ENCODE peak calls at places on chromosomes 2 and 18, in five cellular contexts. I is fibroblast of villous mesenchyme, F is AG04449, Y is HCT116, K is tibial artery. L is an unnamed sample.

GRCh38 chr2:95300391-95300938 is 3.3 kb downstream of the KCNIP3 start:
- DNase-seq in F (no peak), I (no peak), K (no peak), Y (no peak), L (no peak)

GRCh38 chr2:242027676-242028450 is 158.3 kb downstream of the RTP5 start:
- DNase-seq in I (no peak), K (no peak), F (no peak), Y (no peak), L (no peak)

GRCh38 chr2:85497944-85498630 is 40.9 kb upstream of the MAT2A start:
- DNase-seq in F (no peak), K (no peak), Y (no peak), I (no peak), L (no peak)

GRCh38 chr2:7849531-7849930 is 832.3 kb upstream of the ID2 start:
- DNase-seq in F (no peak), K (no peak), I (no peak), Y (no peak), L (no peak)

GRCh38 chr2:178513876-178514275 is 33.6 kb downstream of the PLEKHA3 start:
- DNase-seq in F (no peak), K (no peak), I (no peak), Y (no peak), L (no peak)

GRCh38 chr2:182541268-182541667 is 114.4 kb upstream of the PDE1A start:
- DNase-seq in K (no peak), F (no peak), I (no peak), Y (no peak), L (no peak)

GRCh38 chr18:24530630-24531111 is 70.2 kb downstream of the HRH4 start:
- DNase-seq in Y (peak; percentile 42), K (no peak), F (no peak), I (peak; percentile 25), L (peak; percentile 47)

GRCh38 chr18:48193521-48194251 is 215.5 kb downstream of the ZBTB7C start:
- DNase-seq in K (no peak), F (no peak), I (no peak), Y (no peak), L (no peak)

GRCh38 chr2:70514612-70515055 is 39.0 kb downstream of the TGFA start:
- DNase-seq in I (no peak), K (no peak), F (no peak), Y (no peak), L (peak; percentile 10)

GRCh38 chr2:186485871-186486650 is at the start of gene ZC3H15:
- DNase-seq in Y (peak; percentile 95), K (peak; percentile 95), F (peak; percentile 92), I (peak; percentile 97), L (peak; percentile 96)

GRCh38 chr2:232816656-232817055 is 40.3 kb upstream of the KCNJ13 start:
- DNase-seq in I (no peak), Y (no peak), K (no peak), F (no peak), L (no peak)

GRCh38 chr2:18381451-18381850 is 179.0 kb downstream of the RDH14 start:
- DNase-seq in I (no peak), Y (no peak), K (no peak), F (no peak), L (no peak)

GRCh38 chr2:71608441-71608840 is 155.1 kb downstream of the DYSF start:
- DNase-seq in Y (no peak), I (no peak), F (no peak), K (peak; percentile 8), L (peak; percentile 3)

GRCh38 chr2:174577967-174578589 is 19.5 kb downstream of the WIPF1 start:
- DNase-seq in K (no peak), F (no peak), Y (no peak), I (peak; percentile 71), L (no peak)

GRCh38 chr18:48345596-48345995 is 63.6 kb downstream of the ZBTB7C start:
- DNase-seq in K (no peak), I (peak; percentile 24), Y (peak; percentile 12), F (no peak), L (no peak)

GRCh38 chr2:31835450-31835849 is 175.4 kb downstream of the MEMO1 start:
- DNase-seq in F (no peak), Y (no peak), K (no peak), I (no peak), L (no peak)

GRCh38 chr2:31832363-31832762 is 178.4 kb downstream of the MEMO1 start:
- DNase-seq in Y (no peak), F (no peak), I (no peak), K (no peak), L (no peak)

GRCh38 chr2:31828891-31829290 is 181.9 kb downstream of the MEMO1 start:
- DNase-seq in I (no peak), K (no peak), F (no peak), Y (no peak), L (no peak)

DNA sequence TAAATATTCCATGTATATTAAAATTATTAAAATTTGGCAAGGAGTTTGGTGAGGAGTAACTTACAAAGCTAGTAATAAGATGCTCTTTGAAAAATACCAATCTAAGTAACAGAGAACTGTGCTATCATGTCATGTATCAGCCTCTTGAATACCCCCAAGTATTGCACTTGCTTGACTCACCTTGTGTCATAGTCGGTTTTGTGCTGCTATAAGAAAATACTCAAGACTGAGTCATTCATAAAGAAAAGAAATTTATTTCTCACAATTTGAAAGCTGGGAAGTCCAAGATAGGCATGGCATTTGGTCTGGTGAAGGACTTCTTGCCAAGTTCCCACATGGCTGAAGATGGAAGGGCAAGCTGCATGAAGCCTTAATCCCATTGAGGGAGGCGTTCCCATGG is 179.2 kb downstream of the MEMO1 start:
- DNase-seq in F (no peak), K (no peak), I (no peak), Y (no peak), L (no peak)
- H3K4me3 ChIP-seq in F (no peak overlapping the region), K (no peak overlapping the region), I (no peak overlapping the region), Y (no peak overlapping the region), L (no peak overlapping the region)

GRCh38 chr2:198950813-198951212 is 506.9 kb downstream of the SATB2 start:
- DNase-seq in F (no peak), Y (no peak), K (no peak), I (no peak), L (no peak)
- H3K4me3 ChIP-seq in F (no peak overlapping the region), Y (no peak overlapping the region), K (no peak overlapping the region), I (no peak overlapping the region), L (no peak overlapping the region)

DNA sequence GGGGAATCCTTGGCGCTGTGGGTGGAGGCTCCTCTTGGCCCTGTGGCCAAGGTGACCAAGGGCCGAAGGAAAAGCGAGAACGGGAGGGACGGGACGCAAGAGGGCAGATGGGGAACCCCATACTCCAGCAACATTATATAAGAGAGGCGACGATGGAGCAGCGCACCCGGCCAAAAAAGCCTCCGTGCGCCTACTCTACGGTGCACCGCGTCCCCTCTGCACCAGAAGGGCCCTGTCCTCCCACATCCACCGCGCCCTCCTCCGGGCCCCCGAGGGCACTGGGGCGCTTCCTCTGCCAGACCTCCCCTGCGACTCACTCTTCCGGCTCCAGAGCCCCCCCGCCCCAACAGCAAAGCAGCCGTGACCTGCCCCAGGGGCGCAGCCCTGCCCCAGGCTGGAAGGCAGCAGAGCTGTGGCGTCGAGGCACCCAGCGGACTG is 106.1 kb upstream of the CD302 start:
- DNase-seq in I (no peak), F (no peak), Y (no peak), K (peak; percentile 20), L (no peak)
- H3K4me3 ChIP-seq in I (peak overlapping the region; percentile 46), F (no peak overlapping the region), Y (no peak overlapping the region), K (peak overlapping the region; percentile 62), L (no peak overlapping the region)

DNA sequence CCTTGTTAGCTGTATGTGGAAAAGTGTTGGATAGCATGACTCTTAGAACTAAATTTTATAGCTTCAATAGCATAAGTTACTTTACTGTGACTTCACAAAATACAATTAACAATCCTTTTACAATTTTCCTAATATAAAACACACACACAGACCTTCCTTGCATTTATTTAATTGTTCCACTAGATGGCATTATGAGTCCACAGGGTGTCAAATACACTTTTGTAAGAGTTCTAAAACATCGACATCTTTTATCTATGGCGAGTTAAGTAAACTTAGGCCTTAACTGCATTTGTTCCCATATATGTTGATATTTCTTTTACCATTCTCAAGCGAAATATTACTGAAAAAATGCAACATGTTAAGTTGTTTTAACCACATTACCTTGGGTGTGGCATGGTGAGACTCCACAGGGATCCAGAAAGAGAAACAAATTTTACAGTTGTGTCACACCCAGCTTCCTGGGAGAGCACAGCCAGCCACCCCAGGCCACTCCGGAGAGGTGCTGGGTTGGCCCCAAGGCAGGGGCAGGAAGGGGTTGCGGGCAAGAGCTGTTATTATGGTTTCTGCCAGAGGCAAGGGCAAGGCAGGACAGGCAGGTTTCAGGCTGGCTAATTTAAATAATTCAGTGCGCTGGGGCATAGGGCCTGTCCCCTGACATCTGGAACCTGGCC is 312.4 kb upstream of the MC4R start:
- DNase-seq in K (no peak), Y (peak; percentile 19), F (peak; percentile 4), I (peak; percentile 12), L (peak; percentile 32)
- H3K4me3 ChIP-seq in K (no peak overlapping the region), Y (no peak overlapping the region), F (no peak overlapping the region), I (no peak overlapping the region), L (no peak overlapping the region)

GRCh38 chr2:42923632-42924425 is 131.4 kb upstream of the HAAO start:
- DNase-seq in I (no peak), F (no peak), Y (no peak), K (no peak), L (no peak)

GRCh38 chr2:42921721-42922120 is 129.3 kb upstream of the HAAO start:
- DNase-seq in I (no peak), K (no peak), F (no peak), Y (no peak), L (no peak)

GRCh38 chr2:42921162-42921550 is 128.8 kb upstream of the HAAO start:
- DNase-seq in I (no peak), Y (no peak), F (no peak), K (no peak), L (no peak)

GRCh38 chr2:42922790-42923631 is 130.6 kb upstream of the HAAO start:
- DNase-seq in I (peak; percentile 85), K (peak; percentile 84), F (peak; percentile 91), Y (no peak), L (no peak)

DNA sequence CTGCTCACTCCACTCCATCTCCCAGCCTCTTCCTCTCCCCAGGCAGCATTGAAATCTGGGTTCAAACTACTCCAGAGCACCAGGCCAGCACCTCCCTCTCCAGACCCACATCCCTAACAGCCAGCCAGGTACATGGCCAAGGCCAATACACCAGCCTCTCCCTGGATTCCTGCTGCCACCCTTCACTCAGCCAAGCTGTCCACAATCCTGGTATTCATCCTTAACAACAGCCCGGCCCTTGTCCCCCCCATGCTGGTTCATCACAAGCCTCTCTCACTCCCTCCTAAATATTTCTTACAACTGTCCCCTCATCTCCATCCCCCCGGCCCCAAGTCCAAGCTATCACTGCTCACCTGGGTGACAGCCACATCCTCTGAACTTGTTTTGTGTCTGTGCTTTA is 129.9 kb upstream of the HAAO start:
- DNase-seq in I (no peak), Y (no peak), F (no peak), K (no peak), L (no peak)
- H3K4me3 ChIP-seq in I (no peak overlapping the region), Y (no peak overlapping the region), F (no peak overlapping the region), K (no peak overlapping the region), L (no peak overlapping the region)

GRCh38 chr18:76507830-76508381 is 12.9 kb upstream of the ZNF516 start:
- DNase-seq in I (no peak), Y (no peak), F (no peak), K (no peak), L (no peak)
- H3K4me3 ChIP-seq in I (no peak overlapping the region), Y (no peak overlapping the region), F (no peak overlapping the region), K (no peak overlapping the region), L (no peak overlapping the region)

L was measured in HAP-1.